ENCODE peak calls at places on chromosomes 2 and 18, in four cellular contexts. Q is H1, T is ovary, X is stomach. W is an unnamed sample.

GRCh38 chr2:134122610-134123009 is 131.3 kb upstream of the MGAT5 start:
- DNase-seq in Q (no peak), T (no peak), X (no peak), W (no peak)

GRCh38 chr2:11703700-11704099 is 33.7 kb upstream of the NTSR2 start:
- DNase-seq in Q (no peak), T (no peak), X (no peak), W (no peak)

GRCh38 chr18:21741511-21742322 is 1.1 kb downstream of the MIB1 start:
- DNase-seq in Q (peak; percentile 63), T (peak; percentile 67), X (peak; percentile 40), W (no peak)

GRCh38 chr2:226720948-226721347 is 78.7 kb downstream of the IRS1 start:
- DNase-seq in Q (no peak), T (no peak), X (no peak), W (no peak)

GRCh38 chr2:114426111-114426510 is 16.3 kb upstream of the DPP10 start:
- DNase-seq in Q (no peak), T (no peak), X (no peak), W (no peak)

GRCh38 chr18:55833543-55833942 is 245.6 kb upstream of the TCF4 start:
- DNase-seq in Q (no peak), T (no peak), X (no peak), W (no peak)

GRCh38 chr2:163527381-163527780 is 208.4 kb downstream of the FIGN start:
- DNase-seq in Q (no peak), T (no peak), X (no peak), W (no peak)

GRCh38 chr2:179655627-179656026 is 205.8 kb downstream of the ZNF385B start:
- DNase-seq in Q (no peak), T (no peak), X (no peak), W (no peak)

GRCh38 chr2:239163306-239164070 is 237.3 kb downstream of the HDAC4 start:
- DNase-seq in Q (no peak), T (peak; percentile 30), X (no peak), W (no peak)

GRCh38 chr18:59139615-59140286 is at the start of gene SEC11C:
- DNase-seq in Q (peak; percentile 94), T (peak; percentile 98), X (peak; percentile 98), W (peak; percentile 97)

GRCh38 chr18:47075098-47075883 is 39.9 kb upstream of the ELOA2 start:
- DNase-seq in Q (no peak), T (no peak), X (no peak), W (no peak)

GRCh38 chr18:76988015-76988826 is 144.4 kb downstream of the MBP start:
- DNase-seq in Q (peak; percentile 42), T (peak; percentile 29), X (no peak), W (no peak)

GRCh38 chr2:85778646-85779364 is 25.0 kb downstream of the ATOH8 start:
- DNase-seq in Q (no peak), T (no peak), X (no peak), W (no peak)

GRCh38 chr2:219856602-219857001 is 229.2 kb downstream of the SLC4A3 start:
- DNase-seq in Q (no peak), T (no peak), X (no peak), W (peak; percentile 35)

GRCh38 chr2:40384714-40385113 is 67.2 kb downstream of the SLC8A1 start:
- DNase-seq in Q (no peak), T (no peak), X (no peak), W (no peak)

DNA sequence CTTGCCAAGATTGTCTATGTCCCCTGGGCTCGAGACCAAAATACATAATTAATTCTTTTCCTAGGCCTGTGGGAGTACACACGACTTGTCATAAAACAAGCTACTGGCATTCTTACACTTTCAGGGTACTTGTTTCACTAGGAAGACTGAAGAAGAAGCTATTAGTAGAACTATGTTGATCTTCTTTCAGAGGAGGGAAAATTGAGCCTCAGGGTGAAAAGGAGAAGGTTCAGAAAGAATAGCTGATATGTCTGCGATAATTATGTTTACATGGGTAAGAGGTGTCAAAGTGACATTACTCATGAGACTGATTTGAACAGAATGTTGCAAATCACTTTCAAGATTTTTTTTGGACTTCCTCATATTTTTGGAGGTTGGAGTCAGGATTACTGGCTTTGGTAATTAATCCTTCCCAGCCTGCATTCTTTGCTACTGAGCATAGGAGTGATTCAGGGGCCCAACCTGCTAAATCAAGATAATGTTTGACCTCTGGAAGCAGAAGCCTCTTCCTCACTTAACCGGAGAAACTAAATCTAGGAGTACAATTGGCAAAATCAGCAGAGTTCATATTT is 240.0 kb upstream of the NT5C1B start:
- DNase-seq in Q (no peak), T (no peak), X (no peak), W (no peak)
- TF ChIP-seq EP300 in Q (no peak), T (no peak), X (no peak), W (no peak)

GRCh38 chr2:105403241-105403784 is 4.5 kb upstream of the FHL2 start:
- DNase-seq in Q (no peak), T (no peak), X (no peak), W (no peak)
- TF ChIP-seq EP300 in Q (no peak), T (no peak), X (no peak), W (no peak)

DNA sequence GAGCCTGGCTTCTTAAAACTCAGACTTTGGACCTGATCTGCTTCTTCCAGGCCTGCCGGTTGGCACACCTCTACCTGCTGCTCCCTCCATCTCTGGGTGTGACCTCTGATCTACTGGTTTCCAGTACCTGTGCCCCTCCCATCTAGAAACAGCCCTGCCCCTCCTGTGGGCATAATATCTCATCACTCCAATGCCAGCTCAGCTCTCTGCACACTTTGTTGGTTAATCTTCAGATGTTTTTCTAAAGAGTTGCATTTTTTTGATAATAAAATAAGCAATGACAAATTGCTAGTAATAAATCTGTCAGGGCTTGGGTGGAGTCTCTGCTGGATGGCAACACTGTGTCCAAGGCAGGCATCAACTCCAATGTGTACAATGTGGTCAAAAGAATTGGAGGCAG is 89.6 kb upstream of the PPP1CB start:
- DNase-seq in Q (no peak), T (peak; percentile 26), X (peak; percentile 77), W (no peak)
- TF ChIP-seq EP300 in Q (no peak), T (no peak), X (no peak), W (no peak)

GRCh38 chr2:16774980-16775963 is 109.6 kb upstream of the CYRIA start:
- DNase-seq in Q (peak; percentile 53), T (no peak), X (no peak), W (no peak)

GRCh38 chr2:16774091-16774490 is 108.5 kb upstream of the CYRIA start:
- DNase-seq in Q (no peak), T (no peak), X (no peak), W (no peak)

GRCh38 chr2:16773080-16773713 is 107.6 kb upstream of the CYRIA start:
- DNase-seq in Q (peak; percentile 62), T (no peak), X (peak; percentile 38), W (no peak)

DNA sequence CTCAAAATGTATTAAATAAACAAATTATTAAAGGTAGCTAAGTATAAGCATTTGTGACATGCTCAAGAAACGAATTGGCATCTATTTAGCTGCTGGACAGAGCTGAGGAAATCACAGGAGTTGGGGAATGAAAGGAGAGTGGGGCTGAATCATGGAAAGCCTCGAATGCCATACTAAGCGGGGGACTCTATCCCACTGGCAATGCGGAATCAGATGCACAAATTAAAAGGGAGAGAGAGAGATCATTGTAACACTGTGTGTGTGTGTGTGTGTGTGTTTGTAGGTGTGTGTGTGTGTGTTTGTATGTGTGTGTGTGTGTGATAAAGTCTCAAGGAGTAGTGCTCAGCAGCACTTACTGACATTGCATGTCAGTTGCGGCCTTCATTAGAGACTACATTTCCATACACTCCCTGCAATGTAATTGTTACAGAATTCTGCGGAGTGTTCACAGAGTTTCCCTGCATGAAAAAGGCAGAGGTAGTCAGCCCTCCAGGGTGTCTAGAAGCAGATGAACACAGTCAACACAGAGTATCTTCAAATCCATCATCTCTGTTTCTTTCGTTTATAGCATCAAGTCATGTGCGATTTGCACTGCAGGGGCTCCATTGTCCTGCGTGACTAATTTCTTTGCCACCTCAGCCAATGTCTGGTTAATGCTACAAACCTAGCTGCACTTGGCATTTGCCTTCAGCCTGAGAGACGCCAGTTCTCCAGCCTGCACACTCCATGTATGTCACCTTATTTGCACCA is 111.7 kb upstream of the CYRIA start:
- DNase-seq in Q (no peak), T (no peak), X (no peak), W (no peak)
- TF ChIP-seq EP300 in Q (no peak), T (no peak), X (no peak), W (no peak)

GRCh38 chr2:221926327-221926726 is 354.2 kb upstream of the EPHA4 start:
- DNase-seq in Q (no peak), T (no peak), X (no peak), W (no peak)
- TF ChIP-seq EP300 in Q (no peak), T (no peak), X (no peak), W (no peak)

GRCh38 chr2:48946444-48947048 is 191.0 kb upstream of the LHCGR start:
- DNase-seq in Q (no peak), T (no peak), X (peak; percentile 51), W (peak; percentile 54)
- TF ChIP-seq EP300 in Q (no peak), T (no peak), X (no peak), W (no peak)

DNA sequence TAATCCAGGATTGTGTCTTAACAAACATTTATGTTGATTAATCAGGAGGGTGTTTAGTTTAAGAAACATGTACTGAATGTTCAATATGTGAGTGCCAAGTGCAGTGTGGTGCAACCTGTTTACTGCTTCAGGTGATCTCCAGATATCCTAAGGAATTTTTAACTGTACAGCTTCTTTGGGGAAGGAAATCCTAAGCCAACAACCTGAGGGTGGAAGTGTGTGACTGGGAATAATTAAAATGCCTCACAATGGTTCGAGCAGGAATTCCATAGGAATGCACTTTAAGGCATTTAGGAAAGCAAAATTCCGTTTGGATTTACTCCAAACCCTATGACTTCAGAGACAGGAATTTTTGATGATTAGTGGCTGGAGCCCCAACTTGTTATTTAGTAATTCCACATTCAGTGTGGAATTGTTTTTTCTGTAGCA is 16.4 kb downstream of the CRIM1 start:
- DNase-seq in Q (no peak), T (no peak), X (no peak), W (no peak)
- TF ChIP-seq EP300 in Q (no peak), T (no peak), X (no peak), W (no peak)

GRCh38 chr2:68784849-68785248 is 50.2 kb downstream of the ARHGAP25 start:
- DNase-seq in Q (no peak), T (no peak), X (no peak), W (no peak)

GRCh38 chr2:68790600-68790999 is 56.0 kb downstream of the ARHGAP25 start:
- DNase-seq in Q (no peak), T (no peak), X (no peak), W (no peak)

GRCh38 chr2:68784191-68784590 is 49.6 kb downstream of the ARHGAP25 start:
- DNase-seq in Q (no peak), T (no peak), X (no peak), W (no peak)

GRCh38 chr2:68791914-68792313 is 57.3 kb downstream of the ARHGAP25 start:
- DNase-seq in Q (no peak), T (no peak), X (no peak), W (no peak)

DNA sequence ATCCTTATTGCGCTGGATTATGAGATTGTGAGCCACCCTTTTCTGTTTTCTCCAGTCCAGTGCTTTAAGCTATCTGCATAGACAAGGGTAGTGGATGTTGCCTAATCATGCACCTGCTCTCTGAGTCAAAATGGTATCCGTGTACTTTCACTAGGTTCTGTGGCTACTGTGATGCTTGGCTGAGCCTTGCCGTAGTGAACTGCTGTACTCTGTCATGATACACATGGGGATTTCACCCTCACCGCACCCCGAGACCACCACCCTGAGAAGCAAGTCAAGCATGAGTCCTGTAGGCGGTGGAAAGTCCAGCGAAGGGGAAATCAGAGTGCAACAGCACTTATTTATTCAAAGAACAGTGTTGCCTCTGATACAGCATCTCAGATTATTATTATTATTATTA is 55.0 kb downstream of the ARHGAP25 start:
- DNase-seq in Q (no peak), T (no peak), X (no peak), W (no peak)
- TF ChIP-seq EP300 in Q (no peak), T (no peak), X (no peak), W (no peak)